ENCODE peak calls at places on chromosomes 13 and 19, in ten cellular contexts. C is heart left ventricle, D is thyroid gland, J is astrocyte, V is pancreas, A is neuronal stem cell, H is cardiac muscle cell, X is GM23248, Y is endodermal cell, R is ascending aorta. L is an unnamed sample. For H3K4me1 and H3K9me3, the result is how much of the 10 kb centered on the place peaks cover.

GRCh38 chr13:51364404-51365008 is 25.0 kb downstream of the SERPINE3 start:
- DNase-seq in C (no peak), D (no peak), J (peak), V (no peak), A (no peak), H (peak), X (peak), Y (no peak), R (no peak), L (no peak)

GRCh38 chr13:64397699-64398098 is 2832.4 kb downstream of the PCDH9 start:
- DNase-seq in C (no peak), D (no peak), J (peak), V (no peak), A (no peak), H (peak), X (no peak), Y (no peak), R (no peak), L (no peak)

GRCh38 chr19:4060621-4061177 is 6.0 kb downstream of the ZBTB7A start:
- DNase-seq in C (no peak), D (no peak), J (no peak), V (peak), A (no peak), H (no peak), X (no peak), Y (peak), R (no peak), L (no peak)

GRCh38 chr13:100397627-100398026 is 191.0 kb downstream of the GGACT start:
- DNase-seq in C (no peak), D (no peak), J (no peak), V (no peak), A (no peak), H (no peak), X (no peak), Y (no peak), R (no peak), L (no peak)

GRCh38 chr19:15812059-15812722 is 3.3 kb downstream of the OR10H1 start:
- DNase-seq in C (no peak), D (no peak), J (no peak), V (no peak), A (no peak), H (no peak), X (no peak), Y (no peak), R (no peak), L (peak)

GRCh38 chr13:57030671-57031070 is 110.0 kb upstream of the PRR20A start:
- DNase-seq in C (no peak), D (no peak), J (no peak), V (no peak), A (no peak), H (no peak), X (no peak), Y (peak), R (no peak), L (no peak)

GRCh38 chr19:38718747-38719543 is 25.3 kb downstream of the CAPN12 start:
- DNase-seq in C (peak), D (peak), J (peak), V (no peak), A (no peak), H (peak), X (peak), Y (peak), R (no peak), L (no peak)

GRCh38 chr19:6803036-6803404 is 30.5 kb downstream of the VAV1 start:
- DNase-seq in C (no peak), D (no peak), J (no peak), V (no peak), A (no peak), H (no peak), X (no peak), Y (no peak), R (no peak), L (no peak)

GRCh38 chr13:19085876-19086275 is 95.7 kb downstream of the TUBA3C start:
- DNase-seq in C (no peak), D (no peak), J (no peak), V (no peak), A (no peak), H (no peak), X (no peak), Y (no peak), R (no peak), L (no peak)

GRCh38 chr13:113647351-113648217 is 10.4 kb downstream of the ATP4B start:
- DNase-seq in C (peak), D (peak), J (peak), V (peak), A (no peak), H (peak), X (peak), Y (peak), R (peak), L (no peak)

GRCh38 chr13:98204546-98204945 is 27.5 kb upstream of the RNF113B start:
- DNase-seq in C (no peak), D (no peak), J (no peak), V (no peak), A (no peak), H (no peak), X (no peak), Y (no peak), R (no peak), L (no peak)

GRCh38 chr13:60351816-60352215 is 45.2 kb upstream of the TDRD3 start:
- DNase-seq in C (no peak), D (no peak), J (no peak), V (no peak), A (no peak), H (no peak), X (peak), Y (no peak), R (no peak), L (no peak)

GRCh38 chr19:14686411-14686810 is 3.4 kb upstream of the ZNF333 start:
- DNase-seq in C (no peak), D (no peak), J (no peak), V (no peak), A (no peak), H (peak), X (peak), Y (peak), R (no peak), L (no peak)

GRCh38 chr13:93151277-93151676 is 75.3 kb upstream of the GPC6 start:
- DNase-seq in C (no peak), D (no peak), J (peak), V (no peak), A (no peak), H (peak), X (peak), Y (no peak), R (no peak), L (no peak)

GRCh38 chr13:110925023-110925608 is 10.2 kb upstream of the ANKRD10 start:
- DNase-seq in C (no peak), D (no peak), J (no peak), V (no peak), A (no peak), H (peak), X (no peak), Y (peak), R (no peak), L (no peak)

GRCh38 chr19:12788682-12789097 is 2.6 kb upstream of the JUNB start:
- DNase-seq in C (peak), D (peak), J (no peak), V (peak), A (no peak), H (peak), X (peak), Y (peak), R (peak), L (no peak)

GRCh38 chr13:108786578-108787100 is 157.2 kb downstream of the MYO16 start:
- DNase-seq in C (no peak), D (no peak), J (no peak), V (no peak), A (no peak), H (no peak), X (no peak), Y (no peak), R (no peak), L (no peak)

GRCh38 chr13:87244256-87244870 is 426.8 kb upstream of the SLITRK5 start:
- DNase-seq in C (no peak), D (no peak), J (no peak), V (no peak), A (no peak), H (no peak), X (no peak), Y (no peak), R (no peak), L (no peak)

GRCh38 chr19:19444694-19445155 is 39.2 kb downstream of the GATAD2A start:
- DNase-seq in C (no peak), D (no peak), J (peak), V (no peak), A (no peak), H (peak), X (peak), Y (peak), R (no peak), L (no peak)

GRCh38 chr19:13977803-13978202 is 25.5 kb downstream of the DCAF15 start:
- DNase-seq in C (no peak), D (no peak), J (no peak), V (no peak), A (no peak), H (no peak), X (no peak), Y (no peak), R (no peak), L (no peak)

GRCh38 chr13:79448413-79448812 is 32.5 kb upstream of the NDFIP2 start:
- DNase-seq in C (no peak), D (no peak), J (no peak), V (no peak), A (no peak), H (peak), X (peak), Y (no peak), R (no peak), L (no peak)

GRCh38 chr13:44930907-44931676 is 58.2 kb downstream of the NUFIP1 start:
- DNase-seq in C (no peak), D (no peak), J (peak), V (no peak), A (no peak), H (peak), X (peak), Y (peak), R (no peak), L (no peak)

GRCh38 chr13:106038752-106039151 is 496.7 kb downstream of the EFNB2 start:
- DNase-seq in C (no peak), D (no peak), J (peak), V (no peak), A (no peak), H (peak), X (peak), Y (no peak), R (no peak), L (no peak)

GRCh38 chr13:79522583-79522982 is 41.6 kb downstream of the NDFIP2 start:
- DNase-seq in C (no peak), D (no peak), J (peak), V (no peak), A (no peak), H (peak), X (peak), Y (no peak), R (no peak), L (no peak)

GRCh38 chr13:30479154-30479553 is 13.4 kb upstream of the HMGB1 start:
- DNase-seq in C (no peak), D (no peak), J (no peak), V (no peak), A (no peak), H (no peak), X (no peak), Y (no peak), R (no peak), L (no peak)

GRCh38 chr13:30422056-30422914 is at the start of gene UBE2L5:
- DNase-seq in C (peak), D (peak), J (peak), V (peak), A (peak), H (peak), X (peak), Y (peak), R (peak), L (peak)

GRCh38 chr19:33703821-33704220 is 82.1 kb downstream of the CHST8 start:
- DNase-seq in C (peak), D (no peak), J (no peak), V (no peak), A (no peak), H (no peak), X (no peak), Y (no peak), R (no peak), L (no peak)

GRCh38 chr19:48859711-48860572 is 8.5 kb downstream of the PLEKHA4 start:
- DNase-seq in C (no peak), D (no peak), J (no peak), V (peak), A (no peak), H (no peak), X (no peak), Y (peak), R (no peak), L (peak)

GRCh38 chr13:33322474-33322827 is 36.9 kb upstream of the STARD13 start:
- DNase-seq in C (no peak), D (no peak), J (no peak), V (no peak), A (no peak), H (peak), X (peak), Y (no peak), R (no peak), L (no peak)

DNA sequence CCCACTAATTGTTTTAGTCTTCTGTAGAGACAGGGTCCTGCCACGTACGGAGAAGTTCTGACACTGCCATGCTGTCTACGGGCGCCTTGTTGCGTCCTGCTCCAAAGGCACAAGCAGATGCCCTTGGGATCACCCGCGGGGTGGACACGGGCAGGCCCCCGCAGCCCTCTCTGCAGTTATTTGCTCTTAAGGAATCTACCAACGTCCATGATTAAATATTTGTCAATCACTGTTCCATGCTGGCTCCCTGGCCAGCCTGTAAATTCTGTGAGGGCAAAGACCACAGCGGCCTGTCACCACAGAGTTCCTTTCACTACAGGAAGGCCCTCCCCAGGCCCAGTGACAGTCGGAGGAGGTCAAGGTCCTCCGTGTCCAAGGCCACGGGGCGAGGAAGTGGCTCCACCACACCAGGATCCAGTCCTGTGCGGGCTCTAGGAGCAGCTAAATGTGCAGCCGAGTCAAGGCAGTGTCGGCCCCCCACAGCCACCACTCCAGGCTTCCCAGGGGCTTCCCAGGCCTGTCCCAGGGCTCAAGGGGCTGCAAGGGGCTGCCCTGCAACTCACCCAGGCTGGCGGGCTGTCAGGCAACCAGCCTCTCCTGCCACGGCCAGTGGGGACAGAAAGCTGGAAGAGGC is 2.1 kb downstream of the RNF126 start:
- DNase-seq in C (no peak), D (no peak), J (no peak), V (no peak), A (no peak), H (no peak), X (no peak), Y (peak), R (no peak), L (peak)
- H3K4me1 ChIP-seq in C (under half), D (under half), J (under half), V (under half), A (under half), H (under half), X (under half), Y (under half), R (under half), L (under half)

GRCh38 chr19:53586277-53586691 is 45.5 kb upstream of the DPRX start:
- DNase-seq in C (no peak), D (no peak), J (no peak), V (no peak), A (no peak), H (no peak), X (no peak), Y (no peak), R (no peak), L (no peak)

GRCh38 chr19:53580871-53581835 is 43.2 kb downstream of the ZNF331 start:
- DNase-seq in C (no peak), D (no peak), J (no peak), V (no peak), A (no peak), H (no peak), X (no peak), Y (no peak), R (no peak), L (no peak)

GRCh38 chr19:53579518-53579917 is 41.6 kb downstream of the ZNF331 start:
- DNase-seq in C (no peak), D (no peak), J (no peak), V (no peak), A (no peak), H (no peak), X (no peak), Y (no peak), R (no peak), L (no peak)

GRCh38 chr19:53581871-53582279 is 43.9 kb downstream of the ZNF331 start:
- DNase-seq in C (no peak), D (no peak), J (no peak), V (no peak), A (no peak), H (no peak), X (no peak), Y (peak), R (no peak), L (no peak)

GRCh38 chr19:53583181-53583580 is 45.2 kb downstream of the ZNF331 start:
- DNase-seq in C (no peak), D (no peak), J (no peak), V (no peak), A (no peak), H (no peak), X (no peak), Y (no peak), R (no peak), L (no peak)
- H3K9me3 ChIP-seq in C (under half), D (under half), J (under half), V (under half), A (under half), H (under half), X (under half), Y (under half), R (under half), L (under half)

DNA sequence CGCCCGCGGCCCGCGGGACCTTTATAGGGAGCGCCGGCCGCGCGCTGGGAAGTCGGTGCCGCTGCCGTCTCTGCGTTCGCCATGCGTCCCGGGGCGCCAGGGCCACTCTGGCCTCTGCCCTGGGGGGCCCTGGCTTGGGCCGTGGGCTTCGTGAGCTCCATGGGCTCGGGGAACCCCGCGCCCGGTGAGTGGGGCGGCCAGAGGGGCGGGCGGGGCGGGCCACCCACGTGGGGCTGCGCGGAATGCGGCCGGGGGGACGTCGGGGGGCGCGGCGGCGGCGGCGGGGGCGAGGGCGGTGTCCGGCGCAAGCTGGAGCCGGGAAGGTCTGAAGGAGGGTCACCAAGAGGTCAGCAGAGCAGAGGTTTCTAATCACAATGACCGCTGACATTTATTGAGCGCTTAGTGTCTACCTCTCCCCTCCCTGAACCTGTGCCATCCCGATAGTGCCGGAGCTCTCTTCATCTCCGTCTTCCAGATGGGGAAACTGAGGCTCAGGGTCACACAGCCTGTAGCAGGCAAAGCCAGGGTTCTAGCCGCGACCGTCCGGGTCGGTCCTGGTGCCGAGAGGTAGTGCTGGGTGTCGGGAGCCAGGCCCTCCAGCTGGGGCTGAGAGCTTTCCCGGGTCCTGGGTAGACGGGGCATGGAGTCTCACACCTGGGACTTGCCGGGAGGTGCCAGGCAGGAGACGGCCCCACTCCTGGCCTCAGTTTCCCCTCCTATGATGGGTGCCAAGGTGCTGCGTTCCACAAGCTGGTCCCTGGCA is at the start of gene FSTL3:
- DNase-seq in C (no peak), D (no peak), J (no peak), V (no peak), A (no peak), H (peak), X (peak), Y (peak), R (no peak), L (no peak)
- H3K4me1 ChIP-seq in C (under half), D (under half), J (under half), V (under half), A (under half), H (under half), X (under half), Y (under half), R (under half), L (under half)

DNA sequence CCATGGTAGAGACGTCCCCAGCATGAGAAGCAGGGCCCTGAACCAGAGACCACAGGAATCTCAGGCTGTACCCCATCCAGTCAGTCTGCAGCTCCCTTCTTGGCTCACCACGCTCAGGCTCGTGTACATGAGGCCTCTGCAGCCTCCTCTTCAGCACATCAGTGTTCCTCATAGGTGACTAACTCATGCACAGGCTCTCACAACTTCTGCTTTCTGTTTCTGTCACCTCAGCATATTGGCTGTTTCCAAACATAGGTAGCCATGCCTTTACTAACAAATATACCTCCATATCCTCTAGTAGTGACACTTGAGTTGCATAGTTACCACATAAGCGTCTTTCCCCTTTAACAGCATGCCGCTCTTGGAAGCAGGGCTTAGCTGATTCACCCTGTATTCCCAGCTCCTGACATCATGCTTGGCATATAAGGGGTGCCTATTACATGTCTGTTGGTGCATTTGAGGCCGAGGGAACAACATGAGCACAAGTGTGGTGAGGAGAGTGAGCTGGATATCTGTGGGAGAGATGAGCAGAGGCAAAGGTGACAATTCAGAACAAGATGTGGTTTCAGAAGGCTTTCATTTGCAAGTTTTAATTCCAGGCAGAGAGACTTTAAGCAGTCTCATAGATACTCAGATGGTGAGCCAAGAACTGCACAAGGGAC is 16.7 kb downstream of the ZNF473 start:
- DNase-seq in C (no peak), D (no peak), J (no peak), V (no peak), A (no peak), H (no peak), X (no peak), Y (no peak), R (no peak), L (no peak)
- H3K9me3 ChIP-seq in C (under half), D (under half), J (half or more), V (under half), A (half or more), H (under half), X (under half), Y (half or more), R (half or more), L (under half)

DNA sequence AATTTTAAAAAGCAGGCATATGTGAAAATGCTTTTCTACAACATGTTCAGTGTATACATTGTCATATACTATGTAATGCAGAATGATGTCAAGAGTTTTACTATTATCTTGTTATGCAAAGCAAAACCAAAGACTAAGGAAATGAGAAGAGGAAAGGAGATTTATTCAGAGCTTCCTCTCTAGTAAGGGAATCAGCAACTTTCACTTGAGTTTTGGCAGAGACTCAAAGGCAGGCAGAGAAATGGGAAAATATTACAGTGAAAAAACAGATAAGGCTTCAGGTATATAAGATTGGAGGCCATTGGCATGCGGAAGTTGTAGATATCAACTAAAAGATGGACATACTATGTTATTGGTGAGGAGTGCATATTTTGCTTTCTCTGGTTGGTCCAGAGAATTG is 512.0 kb upstream of the PCDH20 start:
- DNase-seq in C (no peak), D (no peak), J (no peak), V (no peak), A (no peak), H (no peak), X (no peak), Y (no peak), R (no peak), L (no peak)
- H3K4me1 ChIP-seq in C (under half), D (under half), J (under half), V (under half), A (under half), H (under half), X (under half), Y (under half), R (under half), L (under half)

L was measured in Caco-2.